ENCODE peak calls at places on chromosomes 6 and 20, in five cellular contexts. T, D, M, I and O are unnamed samples.

GRCh38 chr6:139763468-139764214 is 389.2 kb upstream of the CITED2 start:
- DNase-seq in D (no peak), M (no peak), T (no peak), I (no peak), O (no peak)

GRCh38 chr6:78502386-78502887 is 364.9 kb upstream of the IRAK1BP1 start:
- DNase-seq in M (no peak), I (no peak), D (no peak), T (no peak), O (no peak)

GRCh38 chr20:46946796-46947195 is 52.2 kb downstream of the EYA2 start:
- DNase-seq in T (no peak), M (no peak), D (peak; percentile 63), I (no peak), O (no peak)

GRCh38 chr20:30815577-30816181 is 441.8 kb upstream of the DEFB115 start:
- DNase-seq in M (no peak), I (no peak), T (no peak), D (no peak), O (no peak)

GRCh38 chr6:101117397-101118185 is 236.5 kb upstream of the ASCC3 start:
- DNase-seq in I (no peak), T (no peak), D (peak; percentile 18), M (no peak), O (no peak)

GRCh38 chr20:59184880-59185447 is 21.3 kb downstream of the ZNF831 start:
- DNase-seq in D (no peak), T (no peak), M (no peak), I (no peak), O (no peak)

GRCh38 chr6:105317607-105318533 is 85.0 kb downstream of the PREP start:
- DNase-seq in M (no peak), T (no peak), D (no peak), I (no peak), O (peak; percentile 48)

GRCh38 chr20:50376888-50377459 is 133.2 kb upstream of the PTPN1 start:
- DNase-seq in T (no peak), D (no peak), M (no peak), I (no peak), O (no peak)

GRCh38 chr6:77707603-77708002 is 54.8 kb downstream of the MEI4 start:
- DNase-seq in M (no peak), D (no peak), I (no peak), T (no peak), O (no peak)

GRCh38 chr20:19921349-19921793 is 95.8 kb upstream of the NAA20 start:
- DNase-seq in M (no peak), D (no peak), T (no peak), I (no peak), O (no peak)

GRCh38 chr6:1208876-1209275 is 103.0 kb upstream of the FOXQ1 start:
- DNase-seq in M (no peak), D (no peak), I (no peak), T (no peak), O (no peak)

GRCh38 chr6:169451065-169451840 is 197.6 kb upstream of the THBS2 start:
- DNase-seq in T (no peak), D (no peak), I (no peak), M (no peak), O (no peak)

GRCh38 chr6:44128020-44128917 is 915 bp downstream of the TMEM63B start:
- DNase-seq in T (no peak), M (peak; percentile 19), D (no peak), I (peak; percentile 61), O (peak; percentile 44)

GRCh38 chr20:57387945-57388351 is 3.2 kb upstream of the RBM38 start:
- DNase-seq in T (no peak), M (no peak), I (peak; percentile 41), D (no peak), O (no peak)

GRCh38 chr6:136173519-136174507 is 76.3 kb downstream of the MTFR2 start:
- DNase-seq in T (peak; percentile 32), D (peak; percentile 95), I (peak; percentile 50), M (no peak), O (no peak)

GRCh38 chr20:63978319-63979220 is 872 bp downstream of the SAMD10 start:
- DNase-seq in M (no peak), D (no peak), T (peak; percentile 61), I (peak; percentile 82), O (peak; percentile 89)

GRCh38 chr6:32785781-32786533 is 22.6 kb upstream of the HLA-DQB2 start:
- DNase-seq in M (peak; percentile 47), I (peak; percentile 46), D (peak; percentile 63), T (no peak), O (peak; percentile 11)

GRCh38 chr6:50699086-50699886 is 14.0 kb upstream of the TFAP2D start:
- DNase-seq in M (no peak), I (no peak), D (no peak), T (no peak), O (no peak)

GRCh38 chr6:136669299-136669699 is 119.1 kb upstream of the MAP7 start:
- DNase-seq in D (peak; percentile 74), I (no peak), M (no peak), T (no peak), O (peak; percentile 18)

GRCh38 chr6:150229775-150230561 is 87.1 kb downstream of the PPP1R14C start:
- DNase-seq in D (peak; percentile 20), T (no peak), M (no peak), I (no peak), O (no peak)

GRCh38 chr6:8888468-8888867 is 453.1 kb upstream of the SLC35B3 start:
- DNase-seq in I (no peak), D (no peak), M (no peak), T (no peak), O (no peak)

GRCh38 chr6:83511901-83512681 is at the start of gene PRSS35:
- DNase-seq in I (peak; percentile 58), D (peak; percentile 40), M (no peak), T (no peak), O (peak; percentile 41)

GRCh38 chr20:58523916-58524315 is 8.7 kb upstream of the APCDD1L start:
- DNase-seq in T (no peak), M (no peak), D (peak; percentile 78), I (no peak), O (no peak)

GRCh38 chr20:50561379-50562078 is 51.3 kb downstream of the PTPN1 start:
- DNase-seq in M (no peak), I (no peak), T (peak; percentile 27), D (peak; percentile 94), O (no peak)

GRCh38 chr6:4093288-4093687 is 14.4 kb upstream of the FAM217A start:
- DNase-seq in I (no peak), M (no peak), D (no peak), T (no peak), O (no peak)

GRCh38 chr20:9476174-9476573 is 38.2 kb upstream of the LAMP5 start:
- DNase-seq in T (no peak), I (no peak), D (no peak), M (no peak), O (no peak)

GRCh38 chr6:166592818-166593217 is 6.3 kb upstream of the RAMACL start:
- DNase-seq in I (no peak), D (no peak), T (no peak), M (no peak), O (no peak)

GRCh38 chr20:14956026-14956425 is 618.6 kb upstream of the FLRT3 start:
- DNase-seq in D (no peak), I (no peak), T (no peak), M (no peak), O (no peak)

GRCh38 chr6:97524846-97525245 is 241.8 kb upstream of the MMS22L start:
- DNase-seq in D (no peak), T (no peak), I (no peak), M (no peak), O (peak; percentile 15)

GRCh38 chr6:157911786-157912185 is 69.9 kb upstream of the SYNJ2 start:
- DNase-seq in T (no peak), M (no peak), D (no peak), I (no peak), O (no peak)

GRCh38 chr6:2909718-2910117 is 6.6 kb upstream of the SERPINB9 start:
- DNase-seq in M (no peak), T (no peak), I (no peak), D (no peak), O (no peak)

GRCh38 chr6:100300221-100300736 is 164.4 kb downstream of the SIM1 start:
- DNase-seq in D (peak; percentile 94), I (no peak), M (no peak), T (no peak), O (no peak)

GRCh38 chr20:41135888-41136243 is 1.5 kb upstream of the PLCG1 start:
- DNase-seq in D (no peak), I (no peak), M (no peak), T (no peak), O (no peak)

GRCh38 chr20:63458170-63459069 is 14.0 kb downstream of the KCNQ2 start:
- DNase-seq in M (no peak), T (no peak), D (no peak), I (no peak), O (no peak)